ENCODE peak calls at places on chromosomes 4 and X, in nine cellular contexts. A, C, W, M, L, E, I, J and H are unnamed samples.

GRCh38 chr4:139951051-139951450 is 202.9 kb downstream of the MAML3 start:
- DNase-seq in A (peak; percentile 92), C (no peak), W (peak; percentile 32), M (no peak), L (no peak), E (no peak), I (no peak), J (no peak), H (no peak)

GRCh38 chrX:139192386-139192961 is 338.1 kb upstream of the F9 start:
- DNase-seq in A (no peak), C (no peak), W (no peak), M (no peak), L (no peak), E (no peak), I (no peak), J (no peak), H (no peak)

GRCh38 chr4:188030401-188030800 is 34.8 kb downstream of the ZFP42 start:
- DNase-seq in A (no peak), C (no peak), W (no peak), M (no peak), L (no peak), E (no peak), I (no peak), J (no peak), H (no peak)

GRCh38 chr4:8729408-8730149 is 137.0 kb downstream of the CPZ start:
- DNase-seq in A (no peak), C (no peak), W (no peak), M (no peak), L (no peak), E (no peak), I (no peak), J (no peak), H (no peak)

GRCh38 chr4:81600511-81601269 is 129.0 kb upstream of the RASGEF1B start:
- DNase-seq in A (no peak), C (no peak), W (no peak), M (no peak), L (peak; percentile 80), E (peak; percentile 80), I (no peak), J (no peak), H (no peak)

GRCh38 chr4:1323635-1324442 is 23.2 kb upstream of the UVSSA start:
- DNase-seq in A (peak; percentile 90), C (no peak), W (no peak), M (no peak), L (peak; percentile 30), E (no peak), I (peak; percentile 1), J (no peak), H (no peak)

GRCh38 chr4:106529348-106530033 is 160.9 kb upstream of the GIMD1 start:
- DNase-seq in A (peak; percentile 10), C (no peak), W (no peak), M (no peak), L (no peak), E (no peak), I (no peak), J (no peak), H (no peak)

GRCh38 chrX:1492421-1493012 is 39.8 kb upstream of the ASMTL start:
- DNase-seq in A (no peak), C (no peak), W (peak; percentile 12), M (no peak), L (no peak), E (no peak), I (no peak), J (no peak), H (no peak)

GRCh38 chr4:4555916-4556315 is 14.1 kb upstream of the STX18 start:
- DNase-seq in A (peak; percentile 67), C (no peak), W (no peak), M (no peak), L (no peak), E (no peak), I (no peak), J (no peak), H (no peak)

GRCh38 chr4:24922416-24922815 is 9.6 kb upstream of the CCDC149 start:
- DNase-seq in A (peak; percentile 24), C (no peak), W (no peak), M (no peak), L (no peak), E (no peak), I (no peak), J (no peak), H (no peak)

GRCh38 chr4:172489896-172490295 is 676.7 kb downstream of the GALNTL6 start:
- DNase-seq in A (no peak), C (no peak), W (no peak), M (no peak), L (no peak), E (no peak), I (no peak), J (peak; percentile 4), H (no peak)

GRCh38 chrX:30971761-30972603 is 82.9 kb upstream of the TAB3 start:
- DNase-seq in A (peak; percentile 50), C (peak; percentile 8), W (peak; percentile 21), M (peak; percentile 1), L (no peak), E (no peak), I (no peak), J (peak; percentile 12), H (peak; percentile 30)